ENCODE peak calls at places on chromosomes 3 and 15, in six cellular contexts. D is caudate nucleus, C is T-cell, B is foreskin fibroblast, T is mammary epithelial cell, O is Panc1. W is an unnamed sample.

GRCh38 chr3:45948409-45948808 is 5.1 kb downstream of the CXCR6 start:
- DNase-seq in B (peak; percentile 86), T (no peak), C (no peak), O (no peak), D (no peak), W (no peak)

GRCh38 chr15:79067969-79068368 is 22.6 kb downstream of the RASGRF1 start:
- DNase-seq in B (no peak), O (no peak), C (no peak), D (no peak), T (no peak), W (no peak)

GRCh38 chr3:137300703-137301102 is 342.9 kb downstream of the IL20RB start:
- DNase-seq in O (no peak), T (no peak), C (no peak), B (no peak), D (no peak), W (no peak)

GRCh38 chr15:52462806-52463360 is 65.8 kb downstream of the MYO5A start:
- DNase-seq in B (no peak), D (no peak), T (no peak), O (no peak), C (no peak), W (no peak)

GRCh38 chr3:150564243-150564642 is 17.7 kb downstream of the EIF2A start:
- DNase-seq in O (no peak), D (no peak), B (no peak), T (no peak), C (no peak), W (no peak)

GRCh38 chr15:66798426-66799061 is 96.5 kb downstream of the SMAD6 start:
- DNase-seq in T (no peak), C (no peak), O (no peak), B (peak; percentile 80), D (no peak), W (no peak)

GRCh38 chr3:189292667-189293478 is 121.1 kb downstream of the TPRG1 start:
- DNase-seq in D (no peak), B (no peak), T (peak; percentile 41), C (no peak), O (no peak), W (no peak)

GRCh38 chr3:61736506-61736905 is 175.1 kb downstream of the PTPRG start:
- DNase-seq in D (no peak), C (no peak), T (peak; percentile 54), B (no peak), O (no peak), W (no peak)

GRCh38 chr3:24684506-24685023 is 189.9 kb upstream of the THRB start:
- DNase-seq in B (no peak), T (no peak), D (no peak), C (no peak), O (no peak), W (no peak)

GRCh38 chr15:72269739-72270138 is 2.6 kb downstream of the PARP6 start:
- DNase-seq in B (no peak), D (no peak), O (no peak), T (no peak), C (no peak), W (no peak)

GRCh38 chr3:32758375-32758753 is 59.4 kb upstream of the TRIM71 start:
- DNase-seq in D (no peak), O (no peak), B (no peak), T (no peak), C (no peak), W (peak; percentile 31)

GRCh38 chr3:129112308-129113052 is 9.1 kb downstream of the RAB43 start:
- DNase-seq in D (no peak), T (no peak), O (no peak), B (peak; percentile 43), C (no peak), W (peak; percentile 47)

GRCh38 chr3:36591959-36592358 is 172.4 kb downstream of the DCLK3 start:
- DNase-seq in C (no peak), B (peak; percentile 33), O (no peak), T (peak; percentile 16), D (no peak), W (no peak)

GRCh38 chr3:53938645-53939044 is 47.0 kb upstream of the SELENOK start:
- DNase-seq in D (no peak), O (peak; percentile 35), T (peak; percentile 35), B (peak; percentile 69), C (no peak), W (peak; percentile 62)

GRCh38 chr3:9330166-9330703 is 32.6 kb upstream of the THUMPD3 start:
- DNase-seq in T (no peak), D (no peak), O (no peak), C (no peak), B (no peak), W (no peak)

GRCh38 chr3:101179637-101180036 is 140.7 kb downstream of the IMPG2 start:
- DNase-seq in O (no peak), D (no peak), C (no peak), T (no peak), B (peak; percentile 88), W (no peak)

GRCh38 chr3:17195192-17195611 is 310.4 kb downstream of the PLCL2 start:
- DNase-seq in O (no peak), D (peak; percentile 19), T (no peak), C (no peak), B (peak; percentile 67), W (no peak)

GRCh38 chr3:188489639-188490405 is 335.9 kb downstream of the LPP start:
- DNase-seq in T (peak; percentile 17), D (no peak), C (no peak), O (no peak), B (peak; percentile 71), W (peak; percentile 11)

GRCh38 chr3:125128861-125129501 is 73.2 kb upstream of the HEG1 start:
- DNase-seq in O (no peak), T (peak; percentile 40), D (no peak), B (peak; percentile 88), C (no peak), W (no peak)

GRCh38 chr15:39310633-39311032 is 270.2 kb upstream of the THBS1 start:
- DNase-seq in O (no peak), B (peak; percentile 65), T (peak; percentile 71), C (no peak), D (no peak), W (no peak)

GRCh38 chr3:8532251-8532831 is 30.7 kb downstream of the LMCD1 start:
- DNase-seq in T (no peak), C (no peak), D (no peak), O (no peak), B (peak; percentile 86), W (no peak)

GRCh38 chr3:14322667-14323295 is 79.6 kb upstream of the SLC6A6 start:
- DNase-seq in C (no peak), D (no peak), B (no peak), T (no peak), O (no peak), W (no peak)

GRCh38 chr15:77035999-77036471 is 34.9 kb downstream of the TSPAN3 start:
- DNase-seq in O (no peak), C (no peak), T (no peak), B (no peak), D (no peak), W (no peak)

GRCh38 chr15:90219421-90220141 is 14.2 kb downstream of the CIB1 start:
- DNase-seq in C (peak; percentile 34), B (peak; percentile 39), T (no peak), D (no peak), O (no peak), W (peak; percentile 59)

GRCh38 chr3:172635588-172635987 is 75.3 kb downstream of the NCEH1 start:
- DNase-seq in C (no peak), B (no peak), T (peak; percentile 76), D (no peak), O (no peak), W (no peak)

GRCh38 chr3:179330438-179330837 is 7.6 kb downstream of the ZNF639 start:
- DNase-seq in T (no peak), C (no peak), B (peak; percentile 35), O (no peak), D (no peak), W (no peak)

GRCh38 chr3:123804676-123805075 is 79.5 kb downstream of the MYLK start:
- DNase-seq in T (no peak), D (no peak), B (no peak), C (no peak), O (no peak), W (no peak)

GRCh38 chr15:43106486-43106829 is 620 bp upstream of the UBR1 start:
- DNase-seq in D (no peak), T (no peak), C (no peak), B (no peak), O (no peak), W (no peak)

GRCh38 chr3:111712294-111713180 is 117.4 kb upstream of the ZBED2 start:
- DNase-seq in O (no peak), B (no peak), C (peak; percentile 5), T (no peak), D (no peak), W (no peak)

GRCh38 chr15:47803767-47804166 is 86.5 kb downstream of the SEMA6D start:
- DNase-seq in B (peak; percentile 59), T (peak; percentile 65), O (no peak), C (no peak), D (no peak), W (no peak)

GRCh38 chr3:42036483-42036823 is 54.7 kb upstream of the TRAK1 start:
- DNase-seq in C (no peak), T (peak; percentile 85), D (no peak), B (peak; percentile 95), O (peak; percentile 86), W (no peak)